ENCODE peak calls at places on chromosomes 5 and 9, in ten cellular contexts. One of them, this sample, is unnamed.

GRCh38 chr9:14780251-14780650 is 57.7 kb upstream of the CER1 start:
- DNase-seq in A549: no peak
- DNase-seq in esophagus squamous epithelium: no peak
- DNase-seq in transverse colon: no peak
- DNase-seq in WTC11: no peak
- DNase-seq in heart left ventricle: no peak
- DNase-seq in suprapubic skin: no peak
- DNase-seq in neural crest cell: no peak
- DNase-seq in astrocyte: no peak
- DNase-seq in mammary epithelial cell: no peak
- DNase-seq in this sample: no peak

GRCh38 chr9:29865764-29866313 is 2292.6 kb upstream of the C9orf72 start:
- DNase-seq in A549: no peak
- DNase-seq in esophagus squamous epithelium: no peak
- DNase-seq in transverse colon: no peak
- DNase-seq in WTC11: no peak
- DNase-seq in heart left ventricle: no peak
- DNase-seq in suprapubic skin: no peak
- DNase-seq in neural crest cell: no peak
- DNase-seq in astrocyte: no peak
- DNase-seq in mammary epithelial cell: no peak
- DNase-seq in this sample: no peak

GRCh38 chr9:2227468-2227867 is 212.3 kb downstream of the SMARCA2 start:
- DNase-seq in A549: no peak
- DNase-seq in esophagus squamous epithelium: no peak
- DNase-seq in transverse colon: no peak
- DNase-seq in WTC11: no peak
- DNase-seq in heart left ventricle: no peak
- DNase-seq in suprapubic skin: no peak
- DNase-seq in neural crest cell: no peak
- DNase-seq in astrocyte: peak; percentile 64
- DNase-seq in mammary epithelial cell: no peak
- DNase-seq in this sample: no peak

GRCh38 chr5:92119110-92119509 is 736.0 kb upstream of the ARRDC3 start:
- DNase-seq in A549: no peak
- DNase-seq in esophagus squamous epithelium: no peak
- DNase-seq in transverse colon: no peak
- DNase-seq in WTC11: no peak
- DNase-seq in heart left ventricle: no peak
- DNase-seq in suprapubic skin: no peak
- DNase-seq in neural crest cell: no peak
- DNase-seq in astrocyte: no peak
- DNase-seq in mammary epithelial cell: no peak
- DNase-seq in this sample: no peak

GRCh38 chr9:35844628-35845301 is 15.7 kb downstream of the TMEM8B start:
- DNase-seq in A549: no peak
- DNase-seq in esophagus squamous epithelium: peak; percentile 35
- DNase-seq in transverse colon: peak; percentile 54
- DNase-seq in WTC11: no peak
- DNase-seq in heart left ventricle: peak; percentile 70
- DNase-seq in suprapubic skin: no peak
- DNase-seq in neural crest cell: no peak
- DNase-seq in astrocyte: peak; percentile 85
- DNase-seq in mammary epithelial cell: peak; percentile 83
- DNase-seq in this sample: no peak

GRCh38 chr9:18723366-18723765 is 249.4 kb downstream of the ADAMTSL1 start:
- DNase-seq in A549: no peak
- DNase-seq in esophagus squamous epithelium: no peak
- DNase-seq in transverse colon: no peak
- DNase-seq in WTC11: no peak
- DNase-seq in heart left ventricle: no peak
- DNase-seq in suprapubic skin: no peak
- DNase-seq in neural crest cell: no peak
- DNase-seq in astrocyte: no peak
- DNase-seq in mammary epithelial cell: no peak
- DNase-seq in this sample: no peak

GRCh38 chr5:81171769-81172168 is 61.4 kb upstream of the CKMT2 start:
- DNase-seq in A549: no peak
- DNase-seq in esophagus squamous epithelium: no peak
- DNase-seq in transverse colon: peak; percentile 13
- DNase-seq in WTC11: no peak
- DNase-seq in heart left ventricle: no peak
- DNase-seq in suprapubic skin: no peak
- DNase-seq in neural crest cell: no peak
- DNase-seq in astrocyte: no peak
- DNase-seq in mammary epithelial cell: peak; percentile 4
- DNase-seq in this sample: no peak

GRCh38 chr5:112226215-112226614 is 192.9 kb downstream of the EPB41L4A start:
- DNase-seq in A549: no peak
- DNase-seq in esophagus squamous epithelium: no peak
- DNase-seq in transverse colon: no peak
- DNase-seq in WTC11: no peak
- DNase-seq in heart left ventricle: no peak
- DNase-seq in suprapubic skin: no peak
- DNase-seq in neural crest cell: no peak
- DNase-seq in astrocyte: no peak
- DNase-seq in mammary epithelial cell: no peak
- DNase-seq in this sample: no peak

GRCh38 chr9:16551692-16552091 is 318.8 kb downstream of the BNC2 start:
- DNase-seq in A549: no peak
- DNase-seq in esophagus squamous epithelium: no peak
- DNase-seq in transverse colon: no peak
- DNase-seq in WTC11: no peak
- DNase-seq in heart left ventricle: no peak
- DNase-seq in suprapubic skin: no peak
- DNase-seq in neural crest cell: no peak
- DNase-seq in astrocyte: no peak
- DNase-seq in mammary epithelial cell: no peak
- DNase-seq in this sample: no peak

GRCh38 chr5:56179442-56179841 is 53.7 kb downstream of the ANKRD55 start:
- DNase-seq in A549: no peak
- DNase-seq in esophagus squamous epithelium: no peak
- DNase-seq in transverse colon: no peak
- DNase-seq in WTC11: no peak
- DNase-seq in heart left ventricle: no peak
- DNase-seq in suprapubic skin: no peak
- DNase-seq in neural crest cell: no peak
- DNase-seq in astrocyte: no peak
- DNase-seq in mammary epithelial cell: no peak
- DNase-seq in this sample: no peak
- TF ChIP-seq CTCF in A549: no peak
- TF ChIP-seq CTCF in esophagus squamous epithelium: no peak
- TF ChIP-seq CTCF in transverse colon: no peak
- TF ChIP-seq CTCF in WTC11: no peak
- TF ChIP-seq CTCF in heart left ventricle: no peak
- TF ChIP-seq CTCF in suprapubic skin: no peak
- TF ChIP-seq CTCF in neural crest cell: no peak
- TF ChIP-seq CTCF in astrocyte: no peak
- TF ChIP-seq CTCF in mammary epithelial cell: no peak
- TF ChIP-seq CTCF in this sample: no peak

GRCh38 chr5:36073595-36074216 is 7.0 kb upstream of the UGT3A2 start:
- DNase-seq in A549: no peak
- DNase-seq in esophagus squamous epithelium: no peak
- DNase-seq in transverse colon: no peak
- DNase-seq in WTC11: peak; percentile 18
- DNase-seq in heart left ventricle: no peak
- DNase-seq in suprapubic skin: no peak
- DNase-seq in neural crest cell: no peak
- DNase-seq in astrocyte: no peak
- DNase-seq in mammary epithelial cell: no peak
- DNase-seq in this sample: no peak
- TF ChIP-seq CTCF in A549: no peak
- TF ChIP-seq CTCF in esophagus squamous epithelium: no peak
- TF ChIP-seq CTCF in transverse colon: no peak
- TF ChIP-seq CTCF in WTC11: no peak
- TF ChIP-seq CTCF in heart left ventricle: no peak
- TF ChIP-seq CTCF in suprapubic skin: no peak
- TF ChIP-seq CTCF in neural crest cell: no peak
- TF ChIP-seq CTCF in astrocyte: no peak
- TF ChIP-seq CTCF in mammary epithelial cell: no peak
- TF ChIP-seq CTCF in this sample: no peak

GRCh38 chr9:10274983-10275382 is 337.8 kb downstream of the PTPRD start:
- DNase-seq in A549: no peak
- DNase-seq in esophagus squamous epithelium: no peak
- DNase-seq in transverse colon: no peak
- DNase-seq in WTC11: no peak
- DNase-seq in heart left ventricle: no peak
- DNase-seq in suprapubic skin: no peak
- DNase-seq in neural crest cell: no peak
- DNase-seq in astrocyte: no peak
- DNase-seq in mammary epithelial cell: no peak
- DNase-seq in this sample: no peak
- TF ChIP-seq CTCF in A549: no peak
- TF ChIP-seq CTCF in esophagus squamous epithelium: no peak
- TF ChIP-seq CTCF in transverse colon: no peak
- TF ChIP-seq CTCF in WTC11: no peak
- TF ChIP-seq CTCF in heart left ventricle: no peak
- TF ChIP-seq CTCF in suprapubic skin: no peak
- TF ChIP-seq CTCF in neural crest cell: peak; percentile 46
- TF ChIP-seq CTCF in astrocyte: peak; percentile 39
- TF ChIP-seq CTCF in mammary epithelial cell: no peak
- TF ChIP-seq CTCF in this sample: no peak

GRCh38 chr5:55982957-55983381 is 11.8 kb downstream of the IL6ST start:
- DNase-seq in A549: no peak
- DNase-seq in esophagus squamous epithelium: no peak
- DNase-seq in transverse colon: peak; percentile 50
- DNase-seq in WTC11: no peak
- DNase-seq in heart left ventricle: no peak
- DNase-seq in suprapubic skin: no peak
- DNase-seq in neural crest cell: no peak
- DNase-seq in astrocyte: no peak
- DNase-seq in mammary epithelial cell: no peak
- DNase-seq in this sample: peak; percentile 22
- TF ChIP-seq CTCF in A549: peak; percentile 43
- TF ChIP-seq CTCF in esophagus squamous epithelium: no peak
- TF ChIP-seq CTCF in transverse colon: peak; percentile 28
- TF ChIP-seq CTCF in WTC11: no peak
- TF ChIP-seq CTCF in heart left ventricle: peak; percentile 27
- TF ChIP-seq CTCF in suprapubic skin: no peak
- TF ChIP-seq CTCF in neural crest cell: no peak
- TF ChIP-seq CTCF in astrocyte: no peak
- TF ChIP-seq CTCF in mammary epithelial cell: no peak
- TF ChIP-seq CTCF in this sample: peak; percentile 66

DNA sequence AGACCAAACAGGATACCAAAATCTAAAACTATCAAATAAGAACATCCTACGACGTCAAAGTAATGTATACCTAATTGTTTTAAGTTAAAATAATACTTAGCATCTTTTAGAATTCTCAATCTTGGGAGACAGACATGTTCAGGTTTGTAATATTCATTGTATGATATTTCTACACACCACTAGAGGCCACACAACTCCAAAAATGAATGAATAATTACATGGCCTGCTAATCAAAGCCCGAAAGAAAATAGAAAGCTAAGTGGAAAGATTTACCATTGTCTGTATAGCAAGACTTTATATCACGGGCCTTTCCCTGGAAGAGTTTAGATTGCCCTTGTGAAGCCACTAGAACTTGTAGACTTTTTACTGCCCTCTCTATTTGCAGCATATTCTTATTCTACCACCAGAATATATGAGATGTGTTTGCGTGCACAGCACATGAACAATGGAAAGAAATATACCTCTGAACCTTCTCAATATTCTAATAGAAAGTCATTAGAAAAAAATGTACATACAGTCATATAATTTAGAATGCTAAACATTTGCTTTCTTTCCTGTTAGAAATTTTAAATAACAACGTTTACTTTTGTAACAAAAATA is 380.1 kb upstream of the NUDT12 start:
- DNase-seq in A549: no peak
- DNase-seq in esophagus squamous epithelium: no peak
- DNase-seq in transverse colon: no peak
- DNase-seq in WTC11: no peak
- DNase-seq in heart left ventricle: no peak
- DNase-seq in suprapubic skin: no peak
- DNase-seq in neural crest cell: no peak
- DNase-seq in astrocyte: no peak
- DNase-seq in mammary epithelial cell: no peak
- DNase-seq in this sample: no peak
- TF ChIP-seq CTCF in A549: no peak
- TF ChIP-seq CTCF in esophagus squamous epithelium: no peak
- TF ChIP-seq CTCF in transverse colon: no peak
- TF ChIP-seq CTCF in WTC11: no peak
- TF ChIP-seq CTCF in heart left ventricle: peak; percentile 14
- TF ChIP-seq CTCF in suprapubic skin: no peak
- TF ChIP-seq CTCF in neural crest cell: no peak
- TF ChIP-seq CTCF in astrocyte: peak; percentile 15
- TF ChIP-seq CTCF in mammary epithelial cell: no peak
- TF ChIP-seq CTCF in this sample: no peak

GRCh38 chr9:121331992-121332685 is 37.9 kb downstream of the STOM start:
- DNase-seq in A549: peak; percentile 44
- DNase-seq in esophagus squamous epithelium: no peak
- DNase-seq in transverse colon: no peak
- DNase-seq in WTC11: no peak
- DNase-seq in heart left ventricle: no peak
- DNase-seq in suprapubic skin: no peak
- DNase-seq in neural crest cell: no peak
- DNase-seq in astrocyte: no peak
- DNase-seq in mammary epithelial cell: no peak
- DNase-seq in this sample: no peak
- TF ChIP-seq CTCF in A549: peak; percentile 20
- TF ChIP-seq CTCF in esophagus squamous epithelium: no peak
- TF ChIP-seq CTCF in transverse colon: peak; percentile 28
- TF ChIP-seq CTCF in WTC11: no peak
- TF ChIP-seq CTCF in heart left ventricle: peak; percentile 40
- TF ChIP-seq CTCF in suprapubic skin: peak; percentile 13
- TF ChIP-seq CTCF in neural crest cell: peak; percentile 35
- TF ChIP-seq CTCF in astrocyte: peak; percentile 41
- TF ChIP-seq CTCF in mammary epithelial cell: no peak
- TF ChIP-seq CTCF in this sample: no peak

This sample was measured in CD4-positive, alpha-beta T cell.